ENCODE peak calls at places on chromosomes 13 and 19, in eight cellular contexts. V is body of pancreas, C is breast epithelium, U is heart right ventricle, N is brain microvascular endothelial cell, S is ovary, Q is ascending aorta, I is IMR-90. E is an unnamed sample.

GRCh38 chr13:20401958-20402856 is 123.5 kb downstream of the CRYL1 start:
- DNase-seq in V (no peak), S (no peak), C (no peak), Q (no peak), N (no peak), U (no peak), I (peak), E (no peak)

GRCh38 chr13:75761373-75761772 is 125.2 kb downstream of the LMO7 start:
- DNase-seq in S (no peak), C (no peak), V (no peak), I (no peak), U (no peak), Q (no peak), N (no peak), E (no peak)

GRCh38 chr19:41753936-41754529 is 1.3 kb upstream of the CEACAM6 start:
- DNase-seq in V (peak), S (peak), I (peak), C (no peak), Q (no peak), U (peak), N (peak), E (no peak)

GRCh38 chr19:34573226-34573864 is 91.8 kb downstream of the WTIP start:
- DNase-seq in U (no peak), Q (no peak), V (peak), S (no peak), I (no peak), N (no peak), C (no peak), E (no peak)

GRCh38 chr13:112719556-112719955 is 29.7 kb downstream of the ATP11A start:
- DNase-seq in Q (no peak), I (no peak), N (no peak), S (no peak), U (no peak), C (no peak), V (no peak), E (no peak)

GRCh38 chr13:45511310-45512147 is 46.8 kb downstream of the COG3 start:
- DNase-seq in Q (no peak), U (peak), C (no peak), I (peak), V (peak), S (no peak), N (peak), E (no peak)

GRCh38 chr13:112963641-112964040 is 5.4 kb upstream of the MCF2L start:
- DNase-seq in V (peak), U (no peak), I (no peak), C (no peak), S (no peak), Q (no peak), N (no peak), E (peak)

GRCh38 chr13:37106642-37107041 is 1.2 kb upstream of the CSNK1A1L start:
- DNase-seq in C (no peak), V (no peak), Q (no peak), S (no peak), U (no peak), N (no peak), I (peak), E (no peak)

GRCh38 chr19:14149509-14149994 is 13.2 kb upstream of the ASF1B start:
- DNase-seq in V (peak), C (peak), U (peak), N (no peak), Q (no peak), I (no peak), S (peak), E (no peak)

GRCh38 chr13:80141114-80141849 is 199.6 kb downstream of the SPRY2 start:
- DNase-seq in N (peak), I (peak), V (peak), Q (no peak), S (peak), C (peak), U (peak), E (no peak)
- H3K27ac ChIP-seq in N (no peak), I (peak), V (no peak), Q (peak), S (no peak), C (no peak), U (peak), E (no peak)

GRCh38 chr19:22634450-22634827 is 315 bp downstream of the ZNF492 start:
- DNase-seq in C (no peak), I (no peak), V (no peak), S (no peak), U (no peak), Q (no peak), N (no peak), E (no peak)
- H3K4me3 ChIP-seq in C (peak), I (peak), V (peak), S (peak), U (peak), Q (peak), N (peak), E (no peak)

DNA sequence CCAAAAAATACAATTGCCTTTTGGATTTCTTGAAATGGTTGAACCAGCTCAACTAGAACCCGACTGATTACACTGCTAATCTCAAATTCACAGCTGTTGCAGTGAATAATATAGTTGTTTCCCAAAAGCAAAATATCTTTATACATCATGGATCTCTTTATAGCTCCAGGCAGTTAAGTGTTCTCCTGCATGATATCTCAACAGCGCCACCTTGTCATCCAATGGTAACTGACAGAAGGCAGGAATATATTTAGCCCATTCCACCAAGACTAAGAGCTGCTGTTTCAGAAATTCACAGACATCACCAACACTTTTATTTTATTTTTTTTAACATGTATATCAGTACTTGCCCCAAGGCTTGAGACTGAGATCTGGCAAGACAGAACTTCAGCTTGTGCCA is 1141.0 kb upstream of the PRR20A start:
- DNase-seq in Q (no peak), U (no peak), N (no peak), S (no peak), C (no peak), V (no peak), I (no peak), E (no peak)
- TF ChIP-seq CTCF in Q (no peak), U (no peak), N (no peak), S (no peak), C (no peak), V (no peak), I (no peak), E (peak)

GRCh38 chr13:23599083-23599925 is 29.1 kb downstream of the TNFRSF19 start:
- DNase-seq in V (no peak), Q (no peak), N (no peak), S (no peak), U (no peak), I (no peak), C (no peak), E (no peak)
- H3K27ac ChIP-seq in V (peak), Q (no peak), N (no peak), S (no peak), U (no peak), I (no peak), C (no peak), E (no peak)

DNA sequence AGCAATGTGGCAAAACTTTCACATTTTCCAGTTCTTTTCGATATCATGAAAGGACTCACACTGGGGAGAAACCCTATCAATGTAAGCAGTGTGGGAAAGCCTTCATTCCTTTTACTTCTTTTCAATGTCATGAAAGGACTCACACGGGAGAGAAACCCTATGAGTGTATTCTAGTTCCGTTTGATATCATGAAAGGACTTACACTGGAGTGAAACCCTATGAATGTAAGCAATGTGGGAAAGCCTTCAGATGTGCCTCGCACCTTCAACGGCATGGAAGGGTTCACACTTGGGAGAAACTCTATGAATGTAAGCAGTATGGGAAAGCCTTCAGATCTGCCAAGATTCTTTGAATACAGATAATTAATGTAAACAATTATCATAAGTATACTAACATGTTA is 14.5 kb upstream of the ZNF763 start:
- DNase-seq in V (no peak), U (no peak), I (no peak), C (no peak), S (no peak), N (no peak), Q (no peak), E (no peak)
- H3K4me3 ChIP-seq in V (no peak), U (no peak), I (no peak), C (no peak), S (no peak), N (no peak), Q (peak), E (no peak)

GRCh38 chr13:71877280-71877653 is 10.3 kb upstream of the DACH1 start:
- DNase-seq in V (no peak), N (no peak), C (no peak), I (no peak), S (no peak), Q (no peak), U (no peak), E (no peak)

GRCh38 chr13:71876648-71877279 is 9.8 kb upstream of the DACH1 start:
- DNase-seq in N (no peak), S (no peak), I (no peak), C (no peak), U (no peak), V (no peak), Q (no peak), E (no peak)

GRCh38 chr13:71879945-71880344 is 12.9 kb upstream of the DACH1 start:
- DNase-seq in I (no peak), C (no peak), S (no peak), N (no peak), U (no peak), Q (no peak), V (no peak), E (no peak)

GRCh38 chr13:71880753-71881541 is 13.9 kb upstream of the DACH1 start:
- DNase-seq in C (no peak), I (no peak), V (no peak), N (peak), Q (no peak), S (no peak), U (no peak), E (no peak)

DNA sequence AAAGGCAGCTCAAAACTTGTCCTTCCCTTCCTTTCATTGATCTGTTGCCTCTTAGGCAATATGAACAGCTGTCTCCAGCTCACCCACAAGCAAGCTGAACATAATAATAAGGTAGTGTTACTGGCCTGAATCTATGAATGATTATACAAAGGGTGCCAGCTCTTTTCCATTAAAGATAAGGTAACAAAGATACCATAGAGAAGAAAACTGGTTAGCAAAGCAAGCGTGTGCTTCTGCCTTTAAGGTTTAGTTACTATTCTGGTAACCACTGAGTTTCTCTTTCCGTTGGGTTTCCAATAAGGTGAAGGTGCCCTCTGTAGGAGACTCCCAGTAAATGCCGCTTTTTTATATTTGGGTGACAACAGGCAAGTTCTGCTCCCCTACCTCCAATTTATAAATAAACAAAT is 12.1 kb upstream of the DACH1 start:
- DNase-seq in I (peak), S (no peak), C (no peak), Q (no peak), U (peak), V (peak), N (peak), E (no peak)
- TF ChIP-seq CTCF in I (peak), S (no peak), C (peak), Q (no peak), U (peak), V (peak), N (peak), E (peak)

GRCh38 chr19:10641248-10641647 is 12.9 kb upstream of the ILF3 start:
- DNase-seq in S (no peak), N (no peak), U (no peak), I (no peak), Q (no peak), V (no peak), C (no peak), E (no peak)

GRCh38 chr19:10644351-10645007 is 9.7 kb upstream of the ILF3 start:
- DNase-seq in V (peak), I (peak), S (peak), C (peak), Q (peak), N (peak), U (peak), E (no peak)

GRCh38 chr19:10643166-10643967 is 10.8 kb upstream of the ILF3 start:
- DNase-seq in V (no peak), S (no peak), U (no peak), C (no peak), Q (no peak), N (no peak), I (no peak), E (no peak)

GRCh38 chr19:10642473-10642872 is 11.7 kb upstream of the ILF3 start:
- DNase-seq in N (no peak), V (no peak), C (no peak), I (no peak), S (no peak), Q (no peak), U (no peak), E (no peak)

DNA sequence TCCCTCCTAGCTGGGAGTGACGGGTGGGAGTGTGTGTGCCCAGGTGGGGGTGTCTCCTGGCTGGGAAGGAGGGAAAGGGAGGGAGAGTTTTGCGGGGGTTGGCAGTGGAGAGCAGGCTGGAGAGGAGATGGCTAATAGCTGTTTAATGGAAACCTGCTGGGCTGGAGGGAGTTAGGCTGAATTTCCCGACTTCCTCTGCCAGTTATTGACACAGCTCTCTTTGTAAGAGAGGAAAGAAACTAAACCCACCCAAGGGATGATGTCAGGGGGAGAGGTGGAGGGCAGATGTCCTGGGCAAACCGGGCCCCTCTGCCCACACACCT is 10.2 kb upstream of the ILF3 start:
- DNase-seq in N (no peak), V (no peak), C (no peak), U (peak), S (no peak), Q (no peak), I (no peak), E (no peak)
- H3K27ac ChIP-seq in N (no peak), V (peak), C (peak), U (peak), S (no peak), Q (peak), I (no peak), E (peak)

GRCh38 chr19:15556634-15557181 is 48.4 kb downstream of the CYP4F22 start:
- DNase-seq in N (no peak), U (no peak), Q (no peak), I (no peak), S (no peak), C (no peak), V (no peak), E (no peak)

GRCh38 chr19:15550847-15551182 is 42.5 kb downstream of the CYP4F22 start:
- DNase-seq in I (no peak), S (no peak), V (no peak), C (no peak), U (no peak), N (no peak), Q (no peak), E (no peak)

GRCh38 chr19:15551183-15552004 is 43.1 kb downstream of the CYP4F22 start:
- DNase-seq in S (peak), C (no peak), N (no peak), V (peak), U (no peak), I (no peak), Q (no peak), E (no peak)

GRCh38 chr19:15557223-15557622 is 48.9 kb downstream of the CYP4F22 start:
- DNase-seq in Q (no peak), U (no peak), C (no peak), I (no peak), V (no peak), S (no peak), N (no peak), E (no peak)

GRCh38 chr19:15555759-15556633 is 47.7 kb downstream of the CYP4F22 start:
- DNase-seq in V (peak), U (peak), Q (peak), I (peak), N (peak), C (peak), S (peak), E (peak)
- H3K4me3 ChIP-seq in V (no peak), U (peak), Q (peak), I (peak), N (peak), C (no peak), S (peak), E (peak)

GRCh38 chr19:49071860-49072547 is 495 bp downstream of the KCNA7 start:
- DNase-seq in V (no peak), I (no peak), U (no peak), N (no peak), S (no peak), C (no peak), Q (no peak), E (no peak)

GRCh38 chr19:49070416-49070815 is 2.1 kb downstream of the KCNA7 start:
- DNase-seq in I (no peak), Q (no peak), U (no peak), S (no peak), C (no peak), V (no peak), N (no peak), E (no peak)

GRCh38 chr19:49069026-49069425 is 3.5 kb downstream of the KCNA7 start:
- DNase-seq in I (no peak), S (no peak), V (no peak), Q (no peak), N (no peak), U (no peak), C (no peak), E (no peak)

GRCh38 chr19:49073514-49074378 is 1.2 kb upstream of the KCNA7 start:
- DNase-seq in C (no peak), Q (no peak), N (no peak), S (no peak), I (no peak), U (no peak), V (no peak), E (no peak)
- TF ChIP-seq CTCF in C (no peak), Q (no peak), N (peak), S (no peak), I (peak), U (no peak), V (no peak), E (no peak)

DNA sequence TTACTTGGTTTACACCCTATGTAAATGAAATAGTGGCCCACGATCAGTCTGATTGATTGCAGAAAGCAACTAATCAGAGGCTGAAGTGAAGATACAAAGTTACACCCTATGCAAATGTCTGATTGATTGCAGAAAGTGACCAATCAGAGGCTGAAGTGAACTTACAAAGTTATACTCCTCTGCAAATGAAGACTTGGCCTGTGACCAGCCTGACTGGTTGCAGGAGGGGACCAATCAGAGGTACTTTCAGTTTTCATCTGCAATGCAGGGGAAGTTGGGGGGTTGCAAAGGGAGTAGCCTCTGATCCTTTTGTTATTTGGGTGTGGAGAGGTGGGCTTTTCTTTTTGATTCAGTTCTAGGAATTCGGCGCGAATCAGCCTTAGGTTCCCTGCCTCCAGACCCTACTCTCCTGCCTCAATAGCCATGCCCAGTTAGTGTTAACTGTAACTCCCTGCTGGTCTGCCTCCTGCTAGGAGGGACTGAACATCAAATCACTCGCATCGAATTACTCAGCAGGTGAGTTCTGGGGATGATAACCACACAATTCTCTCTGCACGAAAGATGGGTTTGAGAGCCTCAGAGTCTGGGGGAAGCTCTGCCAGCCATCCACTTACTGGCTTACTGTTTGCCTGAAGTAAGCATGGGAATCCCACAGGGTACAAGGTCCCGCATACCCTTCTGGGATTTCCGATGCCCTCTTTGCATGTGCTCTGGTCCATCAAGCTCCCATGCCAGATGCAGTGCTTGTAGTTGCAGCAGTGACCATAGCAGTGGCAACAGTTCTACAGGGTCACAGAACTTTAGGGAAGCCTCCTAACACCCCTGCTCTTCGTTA is 7.5 kb downstream of the ARL11 start:
- DNase-seq in N (peak), I (peak), U (peak), C (no peak), S (peak), Q (no peak), V (no peak), E (no peak)
- H3K27ac ChIP-seq in N (no peak), I (no peak), U (no peak), C (no peak), S (no peak), Q (no peak), V (no peak), E (no peak)